ENCODE peak calls at places on chromosome 20, in four cellular contexts. M is H9, J is IMR-90, A is neural progenitor cell. B is an unnamed sample.

GRCh38 chr20:49792006-49792405 is 20.6 kb upstream of the SLC9A8 start:
- DNase-seq in J (peak; percentile 49), M (no peak), A (no peak), B (no peak)

GRCh38 chr20:53080969-53081871 is 109.1 kb downstream of the TSHZ2 start:
- DNase-seq in M (no peak), A (no peak), J (peak; percentile 27), B (peak; percentile 81)

GRCh38 chr20:18466574-18466893 is 296 bp downstream of the DZANK1 start:
- DNase-seq in J (no peak), A (no peak), M (no peak), B (no peak)

GRCh38 chr20:41499961-41500725 is 118.0 kb downstream of the CHD6 start:
- DNase-seq in A (no peak), M (no peak), J (no peak), B (no peak)

GRCh38 chr20:45968801-45969711 is 2.9 kb downstream of the ZNF335 start:
- DNase-seq in J (peak; percentile 81), M (peak; percentile 25), A (no peak), B (no peak)

GRCh38 chr20:59939879-59940128 is 301 bp downstream of the PPP1R3D start:
- DNase-seq in A (no peak), M (no peak), J (peak; percentile 4), B (no peak)

GRCh38 chr20:59123011-59123676 is 40.5 kb upstream of the ZNF831 start:
- DNase-seq in A (no peak), M (no peak), J (no peak), B (no peak)

GRCh38 chr20:61556116-61556515 is 304.1 kb downstream of the CDH4 start:
- DNase-seq in J (peak; percentile 93), A (no peak), M (no peak), B (peak; percentile 79)

GRCh38 chr20:35002426-35003210 is 47.0 kb downstream of the MYH7B start:
- DNase-seq in M (no peak), J (no peak), A (no peak), B (no peak)

GRCh38 chr20:5797843-5798462 is 47.8 kb downstream of the SHLD1 start:
- DNase-seq in M (no peak), A (no peak), J (no peak), B (no peak)

DNA sequence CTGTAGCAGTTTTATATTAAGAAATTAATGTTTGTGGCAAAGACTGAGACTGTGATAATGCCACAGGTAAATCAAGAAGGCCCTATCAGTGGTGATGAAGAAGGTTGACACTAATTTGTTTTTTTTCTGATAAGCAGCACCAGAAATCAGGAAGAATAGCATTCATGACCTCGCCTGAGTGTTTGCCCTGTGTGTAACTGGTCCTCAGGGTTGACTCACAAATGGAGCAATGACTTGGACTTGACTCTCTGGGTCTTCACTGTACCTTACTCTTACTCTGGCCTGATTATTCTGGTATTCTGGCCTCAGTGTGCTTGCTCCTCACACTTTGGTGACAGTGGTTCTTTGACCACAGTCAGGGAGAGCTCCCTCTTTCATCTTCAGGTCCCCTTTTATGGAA is 243.9 kb downstream of the HAO1 start:
- DNase-seq in J (no peak), A (no peak), M (no peak), B (peak; percentile 44)
- H3K4me2 ChIP-seq in J (no peak overlapping the region), A (no peak overlapping the region), M (no peak overlapping the region), B (no peak overlapping the region)

DNA sequence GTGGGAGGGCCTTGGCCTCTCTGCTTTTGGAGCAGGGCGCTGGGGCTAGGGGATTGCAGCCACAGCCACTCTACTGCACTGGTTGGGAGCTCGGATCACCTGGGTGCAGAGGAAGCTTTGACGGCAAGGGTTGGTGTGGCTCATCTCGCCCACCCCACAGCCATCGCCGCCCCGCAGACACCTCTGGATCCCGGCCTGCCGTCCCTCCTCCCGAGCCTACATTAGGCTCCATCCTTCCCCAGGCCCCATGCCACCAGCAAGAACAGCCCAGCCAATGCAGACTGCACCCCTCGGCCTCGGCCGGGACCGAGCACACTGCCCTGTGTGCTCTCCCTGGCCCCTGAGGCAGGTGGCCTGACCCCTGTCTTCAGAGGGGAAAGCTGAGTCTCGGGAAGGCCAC is 6.3 kb upstream of the NKAIN4 start:
- DNase-seq in M (no peak), J (no peak), A (no peak), B (no peak)
- H3K4me1 ChIP-seq in M (no peaks in the 10 kb centered on the region), J (no peaks in the 10 kb centered on the region), A (peaks cover 23% of the 10 kb centered on the region), B (peaks cover 14% of the 10 kb centered on the region)

DNA sequence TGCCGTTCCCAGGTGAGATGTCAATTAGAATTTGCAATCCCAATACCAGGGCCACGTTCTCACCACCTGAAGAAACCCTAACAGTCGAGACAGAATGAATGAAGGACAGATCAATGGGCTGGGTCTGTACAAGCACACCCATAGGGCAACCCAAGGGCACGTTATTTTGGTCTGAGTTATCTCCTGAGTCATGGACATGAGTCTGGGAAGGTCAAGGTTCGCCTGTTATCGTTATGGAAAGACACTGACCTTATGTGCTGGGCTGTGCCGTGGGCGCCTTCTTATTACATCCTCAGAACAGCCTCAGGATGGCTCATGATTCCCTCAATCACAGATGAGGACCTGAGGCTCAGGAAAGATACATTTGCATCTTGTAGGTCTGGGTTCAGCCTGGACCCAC is 175.0 kb upstream of the SULF2 start:
- DNase-seq in J (no peak), A (no peak), M (no peak), B (no peak)
- H3K4me2 ChIP-seq in J (no peak overlapping the region), A (no peak overlapping the region), M (no peak overlapping the region), B (no peak overlapping the region)

GRCh38 chr20:51803157-51803854 is 985 bp upstream of the SALL4 start:
- DNase-seq in M (no peak), J (peak; percentile 6), A (no peak), B (peak; percentile 44)

GRCh38 chr20:51807864-51808263 is 5.5 kb upstream of the SALL4 start:
- DNase-seq in J (peak; percentile 45), M (no peak), A (no peak), B (no peak)

GRCh38 chr20:51802170-51802745 is at the start of gene SALL4:
- DNase-seq in A (peak; percentile 97), J (no peak), M (peak; percentile 96), B (no peak)

GRCh38 chr20:51801220-51801991 is 915 bp downstream of the SALL4 start:
- DNase-seq in M (peak; percentile 55), J (no peak), A (peak; percentile 78), B (no peak)

GRCh38 chr20:51804754-51805153 is 2.4 kb upstream of the SALL4 start:
- DNase-seq in M (no peak), J (no peak), A (peak; percentile 20), B (no peak)
- H3K4me1 ChIP-seq in M (no peaks in the 10 kb centered on the region), J (peaks cover 2% of the 10 kb centered on the region), A (peaks cover 22% of the 10 kb centered on the region), B (peaks cover 7% of the 10 kb centered on the region)

DNA sequence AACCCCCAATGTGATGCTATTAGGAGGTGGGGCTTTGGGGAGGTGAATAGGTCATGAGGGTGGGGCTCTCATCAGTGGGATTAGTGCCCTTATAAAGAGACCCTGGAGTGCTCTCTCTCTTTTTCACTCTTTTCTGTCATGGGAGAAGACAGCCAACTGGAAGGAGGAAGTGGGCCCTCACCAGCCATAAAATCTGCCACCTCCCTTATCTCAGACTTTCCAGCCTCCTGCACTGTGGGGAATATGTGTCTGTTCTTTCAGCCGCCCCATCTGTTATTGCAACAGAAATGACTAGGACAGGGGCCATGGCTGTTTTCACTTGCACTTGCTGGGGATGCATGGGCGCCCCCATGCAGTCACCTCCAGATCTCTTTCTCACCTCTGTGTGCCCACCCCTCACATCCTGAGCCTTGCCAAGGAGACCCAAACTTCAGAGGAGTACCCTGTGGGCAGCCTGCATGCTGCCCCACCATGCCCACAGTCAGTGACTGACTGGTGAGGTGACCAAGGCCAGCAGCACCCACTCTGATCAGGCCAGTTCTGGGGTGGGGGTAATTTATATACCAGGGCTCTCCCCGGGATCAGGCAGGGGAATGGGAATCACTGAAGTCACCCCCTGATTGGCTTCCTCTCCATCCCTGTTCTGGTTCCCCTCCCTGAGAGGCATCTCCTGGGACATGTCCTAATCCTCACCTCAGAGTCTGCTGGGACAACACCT is 118.4 kb downstream of the ANKRD60 start:
- DNase-seq in A (no peak), J (no peak), M (no peak), B (no peak)
- H3K4me2 ChIP-seq in A (no peak overlapping the region), J (no peak overlapping the region), M (no peak overlapping the region), B (no peak overlapping the region)

DNA sequence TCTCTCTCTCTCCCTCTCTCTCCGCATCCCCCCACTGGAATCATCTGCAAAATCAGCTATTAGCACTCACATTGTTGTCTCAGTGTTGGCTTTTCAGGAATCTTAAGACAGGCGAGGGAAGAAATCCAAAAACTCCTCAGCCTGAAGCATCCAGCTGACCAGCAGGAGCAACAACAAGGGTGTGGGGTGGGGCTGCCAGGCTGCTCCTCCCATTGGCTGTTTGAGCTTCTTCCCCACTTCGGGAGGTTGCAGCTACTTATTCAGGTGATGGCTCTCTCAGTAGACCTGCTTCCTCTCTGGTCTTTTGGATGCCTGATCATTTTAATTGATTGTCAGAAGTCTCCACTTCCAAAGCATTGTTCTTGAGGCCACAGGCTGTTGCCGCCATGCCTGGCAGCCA is 24.1 kb upstream of the SLC32A1 start:
- DNase-seq in J (no peak), A (no peak), M (peak; percentile 52), B (no peak)
- H3K4me1 ChIP-seq in J (no peaks in the 10 kb centered on the region), A (peaks cover 13% of the 10 kb centered on the region), M (no peaks in the 10 kb centered on the region), B (no peaks in the 10 kb centered on the region)

GRCh38 chr20:43901296-43901695 is 13.4 kb upstream of the TOX2 start:
- DNase-seq in M (no peak), J (no peak), A (no peak), B (peak; percentile 19)

GRCh38 chr20:43895235-43895634 is 19.4 kb upstream of the TOX2 start:
- DNase-seq in M (no peak), A (no peak), J (peak; percentile 30), B (no peak)

GRCh38 chr20:43900496-43900895 is 14.2 kb upstream of the TOX2 start:
- DNase-seq in J (no peak), A (peak; percentile 45), M (no peak), B (no peak)

GRCh38 chr20:43900062-43900461 is 14.6 kb upstream of the TOX2 start:
- DNase-seq in J (no peak), A (no peak), M (no peak), B (no peak)

GRCh38 chr20:43899274-43899878 is 15.3 kb upstream of the TOX2 start:
- DNase-seq in J (no peak), M (peak; percentile 52), A (no peak), B (no peak)
- H3K4me2 ChIP-seq in J (no peak overlapping the region), M (peak overlapping the region; percentile 4), A (peak overlapping the region; percentile 49), B (no peak overlapping the region)

GRCh38 chr20:44959082-44959895 is 908 bp downstream of the TOMM34 start:
- DNase-seq in A (peak; percentile 67), M (no peak), J (peak; percentile 86), B (peak; percentile 86)
- H3K4me1 ChIP-seq in A (peaks cover 17% of the 10 kb centered on the region), M (peaks cover 2% of the 10 kb centered on the region), J (peaks cover 5% of the 10 kb centered on the region), B (peaks cover 28% of the 10 kb centered on the region)